ENCODE peak calls at places on chromosome 2, in seven cellular contexts. V is HCT116, R is endothelial cell of umbilical vein, P is HepG2, N is NB4, U is GM12878, S is K562. Q is an unnamed sample.

GRCh38 chr2:173854840-173855239 is 110.3 kb downstream of the SP3 start:
- DNase-seq in V (no peak), R (peak; percentile 7), P (no peak), N (peak; percentile 49), U (no peak), S (no peak), Q (peak; percentile 9)

GRCh38 chr2:107160831-107161230 is 274.9 kb upstream of the ST6GAL2 start:
- DNase-seq in V (no peak), R (no peak), P (no peak), N (no peak), U (no peak), S (no peak), Q (no peak)

GRCh38 chr2:8234757-8235374 is 447.0 kb upstream of the ID2 start:
- DNase-seq in V (no peak), R (no peak), P (no peak), N (no peak), U (peak; percentile 90), S (no peak), Q (no peak)

GRCh38 chr2:165573534-165574461 is 104.3 kb downstream of the CSRNP3 start:
- DNase-seq in V (no peak), R (peak; percentile 3), P (peak; percentile 78), N (peak; percentile 3), U (no peak), S (no peak), Q (no peak)

GRCh38 chr2:164737612-164738081 is 104.0 kb downstream of the COBLL1 start:
- DNase-seq in V (peak; percentile 73), R (peak; percentile 82), P (peak; percentile 82), N (peak; percentile 67), U (no peak), S (peak; percentile 18), Q (peak; percentile 71)

GRCh38 chr2:165758276-165758675 is 35.8 kb downstream of the GALNT3 start:
- DNase-seq in V (no peak), R (peak; percentile 4), P (no peak), N (no peak), U (no peak), S (no peak), Q (no peak)

GRCh38 chr2:173956454-173956853 is 8.7 kb downstream of the SP3 start:
- DNase-seq in V (no peak), R (no peak), P (no peak), N (no peak), U (no peak), S (no peak), Q (no peak)

GRCh38 chr2:86398500-86398899 is 42.7 kb upstream of the KDM3A start:
- DNase-seq in V (no peak), R (no peak), P (no peak), N (no peak), U (no peak), S (no peak), Q (no peak)

GRCh38 chr2:185862657-185863398 is 124.2 kb downstream of the FSIP2 start:
- DNase-seq in V (no peak), R (no peak), P (no peak), N (no peak), U (no peak), S (no peak), Q (no peak)

GRCh38 chr2:28716265-28716865 is 35.3 kb upstream of the PPP1CB start:
- DNase-seq in V (peak; percentile 64), R (peak; percentile 88), P (peak; percentile 47), N (peak; percentile 93), U (peak; percentile 9), S (no peak), Q (peak; percentile 83)

GRCh38 chr2:10844083-10844482 is 31.5 kb upstream of the PDIA6 start:
- DNase-seq in V (no peak), R (peak; percentile 10), P (no peak), N (no peak), U (no peak), S (no peak), Q (peak; percentile 52)

GRCh38 chr2:176745543-176746331 is 466.9 kb upstream of the HNRNPA3 start:
- DNase-seq in V (no peak), R (no peak), P (no peak), N (no peak), U (no peak), S (no peak), Q (no peak)

GRCh38 chr2:161676902-161677496 is 52.8 kb downstream of the SLC4A10 start:
- DNase-seq in V (no peak), R (no peak), P (no peak), N (no peak), U (no peak), S (no peak), Q (no peak)

GRCh38 chr2:37561615-37562569 is 109.5 kb downstream of the CDC42EP3 start:
- DNase-seq in V (peak; percentile 93), R (peak; percentile 92), P (peak; percentile 13), N (peak; percentile 91), U (no peak), S (peak; percentile 78), Q (peak; percentile 83)

GRCh38 chr2:168536925-168537466 is 80.9 kb downstream of the CERS6 start:
- DNase-seq in V (no peak), R (no peak), P (no peak), N (no peak), U (no peak), S (no peak), Q (no peak)

GRCh38 chr2:160890667-160891352 is 269.4 kb upstream of the TANK start:
- DNase-seq in V (no peak), R (no peak), P (no peak), N (no peak), U (no peak), S (no peak), Q (no peak)

GRCh38 chr2:240784629-240785423 is 35.2 kb downstream of the KIF1A start:
- DNase-seq in V (no peak), R (no peak), P (no peak), N (no peak), U (no peak), S (no peak), Q (no peak)

GRCh38 chr2:73897934-73898333 is 5.1 kb downstream of the ACTG2 start:
- DNase-seq in V (no peak), R (no peak), P (no peak), N (no peak), U (no peak), S (no peak), Q (no peak)

GRCh38 chr2:225040862-225041209 is 1.4 kb downstream of the DOCK10 start:
- DNase-seq in V (no peak), R (no peak), P (no peak), N (no peak), U (no peak), S (no peak), Q (peak; percentile 21)

GRCh38 chr2:237337586-237337985 is 76.4 kb downstream of the COL6A3 start:
- DNase-seq in V (no peak), R (no peak), P (no peak), N (no peak), U (no peak), S (no peak), Q (no peak)

DNA sequence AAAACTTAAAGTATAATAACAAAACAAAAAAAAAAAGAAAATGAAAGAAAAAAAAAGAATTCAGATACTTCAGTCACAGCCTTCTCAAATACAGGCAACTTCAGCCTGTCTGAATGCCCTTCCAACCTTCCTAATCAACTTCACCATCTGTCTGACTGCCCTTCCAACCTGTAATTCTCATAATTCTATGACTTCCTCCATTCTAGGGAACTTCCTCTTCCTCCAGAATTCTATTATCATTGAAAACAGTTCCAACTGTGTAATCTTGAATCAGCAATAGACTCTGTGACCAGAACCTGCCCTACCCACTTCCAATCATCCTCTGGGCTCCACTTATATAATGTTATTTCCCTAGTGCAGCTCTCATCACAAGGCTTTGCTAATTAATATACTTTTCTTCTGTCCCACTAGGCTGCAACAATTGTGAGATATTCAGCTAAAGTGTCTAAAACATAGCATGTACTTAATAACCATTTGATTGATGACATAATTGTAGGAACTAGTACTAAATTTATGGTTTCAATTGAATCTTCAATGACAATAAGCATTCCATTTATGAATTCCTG is 127.3 kb downstream of the UPP2 start:
- DNase-seq in V (no peak), R (no peak), P (no peak), N (peak; percentile 10), U (no peak), S (no peak), Q (no peak)
- TF ChIP-seq MAX in V (no peak), R (no peak), P (no peak), N (no peak), U (no peak), S (no peak), Q (no peak)

GRCh38 chr2:121342751-121343150 is 57.7 kb upstream of the TFCP2L1 start:
- DNase-seq in V (no peak), R (no peak), P (no peak), N (no peak), U (no peak), S (no peak), Q (no peak)
- TF ChIP-seq POLR2A in V (no peak), R (no peak), P (no peak), N (no peak), U (no peak), S (no peak), Q (no peak)

GRCh38 chr2:97662386-97662894 is 1.4 kb downstream of the ACTR1B start:
- DNase-seq in V (no peak), R (no peak), P (no peak), N (no peak), U (no peak), S (peak; percentile 44), Q (no peak)
- TF ChIP-seq MAX in V (no peak), R (no peak), P (no peak), N (no peak), U (peak; percentile 12), S (no peak), Q (no peak)

GRCh38 chr2:112627060-112628040 is 18.4 kb upstream of the SLC20A1 start:
- DNase-seq in V (no peak), R (peak; percentile 95), P (no peak), N (peak; percentile 96), U (no peak), S (no peak), Q (peak; percentile 52)
- TF ChIP-seq POLR2A in V (no peak), R (peak; percentile 74), P (no peak), N (no peak), U (no peak), S (no peak), Q (no peak)

GRCh38 chr2:188439986-188440385 is 148.3 kb downstream of the GULP1 start:
- DNase-seq in V (no peak), R (no peak), P (no peak), N (no peak), U (no peak), S (no peak), Q (no peak)
- TF ChIP-seq MAX in V (no peak), R (no peak), P (no peak), N (no peak), U (no peak), S (no peak), Q (no peak)

GRCh38 chr2:31086585-31086984 is 51.7 kb downstream of the GALNT14 start:
- DNase-seq in V (no peak), R (no peak), P (no peak), N (no peak), U (no peak), S (no peak), Q (no peak)

GRCh38 chr2:31082002-31082401 is 56.2 kb downstream of the GALNT14 start:
- DNase-seq in V (no peak), R (no peak), P (no peak), N (no peak), U (no peak), S (no peak), Q (no peak)

GRCh38 chr2:31080361-31080760 is 57.9 kb downstream of the GALNT14 start:
- DNase-seq in V (no peak), R (no peak), P (no peak), N (no peak), U (no peak), S (no peak), Q (no peak)

GRCh38 chr2:31081497-31081896 is 56.7 kb downstream of the GALNT14 start:
- DNase-seq in V (no peak), R (no peak), P (no peak), N (no peak), U (no peak), S (no peak), Q (no peak)

GRCh38 chr2:31083204-31083993 is 54.8 kb downstream of the GALNT14 start:
- DNase-seq in V (no peak), R (no peak), P (no peak), N (no peak), U (no peak), S (no peak), Q (no peak)
- TF ChIP-seq POLR2A in V (no peak), R (no peak), P (no peak), N (no peak), U (no peak), S (no peak), Q (no peak)

Q was measured in A549.